ENCODE peak calls at places on chromosomes 4 and X, in seven cellular contexts. G is uterus, S is fibroblast of villous mesenchyme, D is A549, R is retinal pigment epithelial cell, Z is cardiac muscle cell, O is body of pancreas. A is an unnamed sample.

GRCh38 chrX:120664081-120664480 is 34.2 kb upstream of the C1GALT1C1 start:
- DNase-seq in G (no peak), S (peak), D (no peak), R (no peak), Z (peak), O (no peak), A (peak)

GRCh38 chrX:114924846-114925245 is 92.6 kb downstream of the IL13RA2 start:
- DNase-seq in G (no peak), S (peak), D (no peak), R (peak), Z (peak), O (no peak), A (peak)

GRCh38 chrX:40105791-40106676 is 8.3 kb upstream of the BCOR start:
- DNase-seq in G (peak), S (peak), D (peak), R (no peak), Z (peak), O (peak), A (no peak)

GRCh38 chr4:48801739-48802138 is 21.7 kb upstream of the FRYL start:
- DNase-seq in G (no peak), S (no peak), D (no peak), R (no peak), Z (peak), O (no peak), A (no peak)

GRCh38 chr4:142984871-142985585 is 138.9 kb upstream of the INPP4B start:
- DNase-seq in G (no peak), S (peak), D (peak), R (peak), Z (peak), O (peak), A (peak)

GRCh38 chr4:176274441-176274840 is 5.4 kb upstream of the ASB5 start:
- DNase-seq in G (no peak), S (no peak), D (no peak), R (no peak), Z (no peak), O (no peak), A (peak)

GRCh38 chr4:176778063-176778462 is 14.7 kb downstream of the VEGFC start:
- DNase-seq in G (no peak), S (peak), D (no peak), R (peak), Z (peak), O (no peak), A (peak)

GRCh38 chrX:9848718-9849481 is 62.7 kb downstream of the SHROOM2 start:
- DNase-seq in G (no peak), S (no peak), D (no peak), R (no peak), Z (no peak), O (peak), A (no peak)

GRCh38 chrX:148618472-148619445 is 118.3 kb downstream of the AFF2 start:
- DNase-seq in G (no peak), S (no peak), D (no peak), R (no peak), Z (no peak), O (no peak), A (no peak)

GRCh38 chrX:136691028-136691809 is 43.3 kb downstream of the CD40LG start:
- DNase-seq in G (no peak), S (no peak), D (no peak), R (no peak), Z (no peak), O (no peak), A (no peak)

GRCh38 chr4:46856347-46856746 is 52.7 kb downstream of the COX7B2 start:
- DNase-seq in G (no peak), S (no peak), D (no peak), R (no peak), Z (no peak), O (no peak), A (no peak)

GRCh38 chrX:53795583-53795982 is 109.1 kb upstream of the HUWE1 start:
- DNase-seq in G (no peak), S (peak), D (no peak), R (peak), Z (peak), O (no peak), A (peak)

GRCh38 chrX:10166731-10167149 is 10.0 kb downstream of the CLCN4 start:
- DNase-seq in G (no peak), S (no peak), D (no peak), R (no peak), Z (peak), O (no peak), A (no peak)

GRCh38 chrX:74420194-74421035 is 878 bp upstream of the SLC16A2 start:
- DNase-seq in G (peak), S (peak), D (peak), R (no peak), Z (peak), O (peak), A (peak)
- TF ChIP-seq CTCF in G (no peak), S (no peak), D (no peak), R (peak), Z (no peak), O (no peak), A (no peak)

DNA sequence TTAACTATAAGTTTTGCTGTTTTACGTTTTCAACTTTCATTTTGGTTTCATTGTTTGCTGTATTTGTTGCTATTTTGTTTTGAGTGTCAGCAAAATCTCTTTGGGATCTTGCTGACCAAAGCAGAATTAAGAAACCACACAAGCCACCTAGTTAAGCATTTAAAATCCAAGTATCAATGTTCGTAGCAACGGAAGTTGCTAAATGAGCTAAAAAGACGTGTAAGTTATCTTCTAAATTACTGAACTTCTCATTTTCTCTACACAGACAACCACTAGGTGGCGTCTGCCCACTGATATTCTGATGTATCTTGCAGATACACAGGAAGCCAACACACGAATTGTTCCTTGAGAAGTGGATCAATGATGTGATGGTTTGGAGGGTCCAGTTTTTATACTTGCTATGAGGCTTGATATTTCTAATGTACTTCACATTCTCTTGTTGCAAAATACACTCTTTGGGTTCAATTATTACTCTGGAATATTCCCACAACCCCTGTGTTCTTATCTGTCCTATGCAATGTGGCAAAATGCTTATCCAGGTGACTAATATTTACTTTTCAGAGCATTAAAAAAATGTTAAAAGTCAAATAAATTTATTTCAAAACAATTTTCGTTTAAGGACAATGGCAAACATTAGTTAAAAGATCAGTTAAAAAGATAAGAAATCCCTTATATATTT is 250.5 kb downstream of the TECRL start:
- DNase-seq in G (no peak), S (peak), D (peak), R (peak), Z (peak), O (peak), A (peak)
- H3K4me3 ChIP-seq in G (no peak), S (no peak), D (peak), R (peak), Z (no peak), O (no peak), A (peak)

GRCh38 chr4:2768124-2768523 is 12.0 kb upstream of the TNIP2 start:
- DNase-seq in G (no peak), S (no peak), D (no peak), R (no peak), Z (no peak), O (no peak), A (no peak)
- TF ChIP-seq CTCF in G (no peak), S (no peak), D (no peak), R (no peak), Z (no peak), O (no peak), A (no peak)

GRCh38 chr4:8819019-8819418 is 52.6 kb downstream of the HMX1 start:
- DNase-seq in G (no peak), S (no peak), D (no peak), R (no peak), Z (no peak), O (no peak), A (no peak)
- H3K4me3 ChIP-seq in G (no peak), S (no peak), D (no peak), R (no peak), Z (no peak), O (no peak), A (no peak)